ENCODE peak calls at places on chromosomes 3 and 15, in ten cellular contexts. E is tibial artery, A is fibroblast of the aortic adventitia, R is OCI-LY7, K is ovary, O is left lung, L is testis, F is foreskin fibroblast, Q is AG04449, Z is brain microvascular endothelial cell. J is an unnamed sample.

GRCh38 chr3:141793476-141794260 is 30.5 kb downstream of the GRK7 start:
- DNase-seq in E (no peak), A (no peak), R (no peak), K (no peak), O (no peak), L (no peak), F (no peak), Q (no peak), Z (no peak), J (no peak)

GRCh38 chr3:162774613-162775100 is 1278.0 kb downstream of the OTOL1 start:
- DNase-seq in E (no peak), A (no peak), R (no peak), K (no peak), O (no peak), L (no peak), F (no peak), Q (no peak), Z (no peak), J (no peak)

GRCh38 chr3:136957751-136958288 is at the start of gene IL20RB:
- DNase-seq in E (no peak), A (peak; percentile 94), R (no peak), K (no peak), O (no peak), L (no peak), F (peak; percentile 35), Q (no peak), Z (no peak), J (peak; percentile 94)

GRCh38 chr3:47916696-47917095 is 99.5 kb downstream of the MAP4 start:
- DNase-seq in E (no peak), A (no peak), R (no peak), K (no peak), O (no peak), L (no peak), F (no peak), Q (no peak), Z (no peak), J (no peak)

GRCh38 chr3:38020342-38020726 is 9.1 kb downstream of the PLCD1 start:
- DNase-seq in E (no peak), A (no peak), R (no peak), K (no peak), O (no peak), L (no peak), F (no peak), Q (no peak), Z (no peak), J (no peak)

GRCh38 chr3:135781026-135781815 is 184.3 kb upstream of the PPP2R3A start:
- DNase-seq in E (no peak), A (no peak), R (no peak), K (no peak), O (no peak), L (no peak), F (no peak), Q (no peak), Z (no peak), J (no peak)

GRCh38 chr3:138675393-138675792 is 66.8 kb downstream of the FAIM start:
- DNase-seq in E (no peak), A (peak; percentile 24), R (peak; percentile 4), K (no peak), O (no peak), L (no peak), F (no peak), Q (no peak), Z (no peak), J (peak; percentile 41)

GRCh38 chr3:57007513-57008415 is 52.7 kb upstream of the SPATA12 start:
- DNase-seq in E (peak; percentile 88), A (peak; percentile 96), R (no peak), K (peak; percentile 77), O (peak; percentile 62), L (peak; percentile 78), F (peak; percentile 83), Q (peak; percentile 34), Z (peak; percentile 82), J (peak; percentile 83)

GRCh38 chr3:71536376-71536965 is 47.1 kb downstream of the FOXP1 start:
- DNase-seq in E (no peak), A (peak; percentile 92), R (no peak), K (no peak), O (no peak), L (no peak), F (peak; percentile 42), Q (peak; percentile 67), Z (no peak), J (peak; percentile 34)

GRCh38 chr3:11386413-11387155 is 114.4 kb downstream of the ATG7 start:
- DNase-seq in E (no peak), A (peak; percentile 77), R (no peak), K (no peak), O (no peak), L (no peak), F (no peak), Q (no peak), Z (no peak), J (no peak)

GRCh38 chr3:57852896-57853295 is 96.8 kb downstream of the SLMAP start:
- DNase-seq in E (no peak), A (peak; percentile 66), R (peak; percentile 9), K (no peak), O (no peak), L (no peak), F (peak; percentile 4), Q (no peak), Z (no peak), J (peak; percentile 20)

GRCh38 chr15:68279779-68280745 is 2.5 kb downstream of the FEM1B start:
- DNase-seq in E (no peak), A (no peak), R (no peak), K (no peak), O (no peak), L (no peak), F (no peak), Q (no peak), Z (no peak), J (peak; percentile 56)

GRCh38 chr15:37902126-37902525 is 32.3 kb upstream of the TMCO5A start:
- DNase-seq in E (no peak), A (no peak), R (no peak), K (no peak), O (no peak), L (no peak), F (no peak), Q (no peak), Z (no peak), J (no peak)

GRCh38 chr3:197472151-197472550 is 83.6 kb downstream of the BDH1 start:
- DNase-seq in E (no peak), A (no peak), R (no peak), K (no peak), O (no peak), L (no peak), F (no peak), Q (no peak), Z (no peak), J (no peak)

GRCh38 chr3:177589921-177590336 is 392.6 kb upstream of the TBL1XR1 start:
- DNase-seq in E (no peak), A (peak; percentile 98), R (no peak), K (no peak), O (no peak), L (no peak), F (peak; percentile 96), Q (peak; percentile 70), Z (peak; percentile 84), J (peak; percentile 96)

GRCh38 chr15:62164500-62165028 is 521 bp downstream of the C2CD4B start:
- DNase-seq in E (no peak), A (no peak), R (no peak), K (no peak), O (no peak), L (no peak), F (no peak), Q (no peak), Z (no peak), J (peak; percentile 5)

GRCh38 chr3:139937674-139938279 is 2.8 kb downstream of the CLSTN2 start:
- DNase-seq in E (no peak), A (peak; percentile 58), R (peak; percentile 20), K (peak; percentile 68), O (no peak), L (peak; percentile 66), F (peak; percentile 35), Q (no peak), Z (peak; percentile 53), J (peak; percentile 51)

GRCh38 chr3:50671331-50671730 is 3.4 kb upstream of the DOCK3 start:
- DNase-seq in E (no peak), A (peak; percentile 83), R (no peak), K (no peak), O (peak; percentile 52), L (no peak), F (peak; percentile 76), Q (peak; percentile 47), Z (peak; percentile 83), J (peak; percentile 56)

GRCh38 chr3:158091526-158091925 is 14.7 kb downstream of the SHOX2 start:
- DNase-seq in E (no peak), A (peak; percentile 54), R (no peak), K (no peak), O (no peak), L (no peak), F (peak; percentile 81), Q (no peak), Z (no peak), J (peak; percentile 47)

GRCh38 chr3:123559040-123559861 is 25.6 kb downstream of the HACD2 start:
- DNase-seq in E (no peak), A (peak; percentile 76), R (peak; percentile 66), K (no peak), O (no peak), L (peak; percentile 47), F (peak; percentile 25), Q (no peak), Z (peak; percentile 40), J (peak; percentile 61)
- TF ChIP-seq CTCF in E (peak; percentile 88), A (peak; percentile 71), R (peak; percentile 96), K (peak; percentile 66), O (peak; percentile 77), L (peak; percentile 87), F (peak; percentile 57), Q (peak; percentile 34), Z (peak; percentile 61), J (peak; percentile 67)

GRCh38 chr15:87369269-87369668 is 887.3 kb downstream of the NTRK3 start:
- DNase-seq in E (no peak), A (peak; percentile 98), R (no peak), K (no peak), O (no peak), L (no peak), F (peak; percentile 85), Q (peak; percentile 82), Z (peak; percentile 91), J (peak; percentile 76)
- H3K4me3 ChIP-seq in E (no peak overlapping the region), A (no peak overlapping the region), R (no peak overlapping the region), K (no peak overlapping the region), O (no peak overlapping the region), L (no peak overlapping the region), F (no peak overlapping the region), Q (no peak overlapping the region), Z (no peak overlapping the region), J (no peak overlapping the region)

GRCh38 chr15:91660174-91660649 is 193.3 kb upstream of the SLCO3A1 start:
- DNase-seq in E (no peak), A (no peak), R (no peak), K (no peak), O (no peak), L (no peak), F (no peak), Q (no peak), Z (no peak), J (no peak)
- TF ChIP-seq CTCF in E (no peak), A (no peak), R (no peak), K (no peak), O (no peak), L (no peak), F (no peak), Q (no peak), Z (no peak), J (no peak)

DNA sequence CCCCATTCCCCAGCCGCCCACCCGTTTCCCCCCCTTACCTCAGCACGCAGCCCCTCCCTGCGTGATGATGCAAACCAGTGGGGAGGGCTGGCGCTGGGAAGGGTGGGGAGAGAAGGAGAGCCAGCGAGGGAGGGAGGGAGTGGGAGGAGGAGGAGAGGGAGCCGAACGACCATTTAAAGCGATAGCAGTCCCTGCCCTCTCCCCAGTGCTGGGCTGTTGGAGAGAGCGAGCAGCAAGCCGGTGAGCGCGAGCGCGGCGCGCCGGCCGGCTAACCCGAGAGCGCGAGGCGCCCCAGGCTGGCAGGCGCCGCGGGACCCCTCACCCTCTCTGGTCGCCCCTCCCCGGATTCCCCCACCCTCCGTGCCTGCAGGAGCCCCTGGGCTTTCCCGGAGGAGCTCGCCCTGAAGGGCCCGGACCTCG is at the start of gene GRM7:
- DNase-seq in E (no peak), A (no peak), R (no peak), K (no peak), O (peak; percentile 32), L (peak; percentile 33), F (no peak), Q (no peak), Z (no peak), J (no peak)
- H3K4me3 ChIP-seq in E (peak within 1 kb of the TSS; percentile 39), A (no peak within 1 kb of the TSS), R (no peak within 1 kb of the TSS), K (peak within 1 kb of the TSS; percentile 37), O (no peak within 1 kb of the TSS), L (peak within 1 kb of the TSS; percentile 56), F (no peak within 1 kb of the TSS), Q (no peak within 1 kb of the TSS), Z (no peak within 1 kb of the TSS), J (no peak within 1 kb of the TSS)

J was measured in epithelial cell of esophagus.